ENCODE peak calls at places on chromosomes 6 and 20, in eight cellular contexts. B is uterus, A is aorta, N is SJSA1, C is foreskin keratinocyte, U is right atrium auricular region, R is ovary, T is breast epithelium. E is an unnamed sample.

GRCh38 chr6:167056370-167056769 is 57.2 kb downstream of the CEP43 start:
- DNase-seq in B (no peak), A (no peak), N (no peak), C (no peak), U (no peak), R (no peak), T (no peak), E (no peak)

GRCh38 chr20:54156522-54156921 is 17.3 kb downstream of the CYP24A1 start:
- DNase-seq in B (no peak), A (no peak), N (no peak), C (no peak), U (no peak), R (no peak), T (no peak), E (no peak)

GRCh38 chr20:4216142-4216735 is 200.9 kb upstream of the RNF24 start:
- DNase-seq in B (no peak), A (no peak), N (no peak), C (no peak), U (no peak), R (no peak), T (no peak), E (no peak)

GRCh38 chr20:58652606-58653303 is 1.7 kb downstream of the STX16 start:
- DNase-seq in B (no peak), A (no peak), N (no peak), C (no peak), U (no peak), R (no peak), T (no peak), E (no peak)

GRCh38 chr6:25498510-25498909 is 153.5 kb upstream of the SCGN start:
- DNase-seq in B (no peak), A (no peak), N (no peak), C (no peak), U (no peak), R (no peak), T (no peak), E (no peak)

GRCh38 chr6:13194852-13195251 is 133.5 kb downstream of the TBC1D7 start:
- DNase-seq in B (peak), A (peak), N (no peak), C (peak), U (no peak), R (peak), T (no peak), E (peak)

GRCh38 chr20:25160897-25161296 is 34.6 kb upstream of the ENTPD6 start:
- DNase-seq in B (no peak), A (no peak), N (no peak), C (no peak), U (no peak), R (no peak), T (no peak), E (no peak)

GRCh38 chr20:34318609-34319443 is 15.7 kb upstream of the AHCY start:
- DNase-seq in B (no peak), A (no peak), N (no peak), C (no peak), U (no peak), R (no peak), T (no peak), E (no peak)

GRCh38 chr6:36728289-36729168 is 30.9 kb downstream of the RAB44 start:
- DNase-seq in B (no peak), A (no peak), N (no peak), C (no peak), U (no peak), R (no peak), T (no peak), E (no peak)

GRCh38 chr20:41174373-41174772 is 37.0 kb downstream of the PLCG1 start:
- DNase-seq in B (peak), A (no peak), N (peak), C (no peak), U (peak), R (peak), T (no peak), E (peak)

GRCh38 chr20:51327251-51327841 is 215.2 kb downstream of the NFATC2 start:
- DNase-seq in B (no peak), A (peak), N (peak), C (peak), U (no peak), R (no peak), T (no peak), E (no peak)

GRCh38 chr20:40563296-40563950 is 125.6 kb downstream of the MAFB start:
- DNase-seq in B (no peak), A (peak), N (no peak), C (peak), U (no peak), R (no peak), T (no peak), E (peak)

GRCh38 chr6:142440603-142441293 is 138.9 kb downstream of the ADGRG6 start:
- DNase-seq in B (no peak), A (no peak), N (no peak), C (no peak), U (no peak), R (no peak), T (no peak), E (no peak)

GRCh38 chr20:32465092-32465900 is 107.2 kb downstream of the ASXL1 start:
- DNase-seq in B (peak), A (no peak), N (peak), C (no peak), U (peak), R (peak), T (peak), E (peak)
- H3K27ac ChIP-seq in B (peak), A (no peak), N (peak), C (no peak), U (peak), R (no peak), T (peak), E (peak)

GRCh38 chr6:148367418-148368024 is 24.9 kb downstream of the SASH1 start:
- DNase-seq in B (peak), A (peak), N (peak), C (peak), U (peak), R (peak), T (peak), E (peak)

GRCh38 chr6:148359228-148359627 is 16.6 kb downstream of the SASH1 start:
- DNase-seq in B (no peak), A (no peak), N (no peak), C (no peak), U (no peak), R (no peak), T (peak), E (no peak)

GRCh38 chr6:148365037-148365436 is 22.4 kb downstream of the SASH1 start:
- DNase-seq in B (no peak), A (no peak), N (no peak), C (no peak), U (no peak), R (no peak), T (no peak), E (no peak)

GRCh38 chr6:148370171-148370570 is 27.5 kb downstream of the SASH1 start:
- DNase-seq in B (no peak), A (no peak), N (no peak), C (no peak), U (no peak), R (no peak), T (no peak), E (no peak)

DNA sequence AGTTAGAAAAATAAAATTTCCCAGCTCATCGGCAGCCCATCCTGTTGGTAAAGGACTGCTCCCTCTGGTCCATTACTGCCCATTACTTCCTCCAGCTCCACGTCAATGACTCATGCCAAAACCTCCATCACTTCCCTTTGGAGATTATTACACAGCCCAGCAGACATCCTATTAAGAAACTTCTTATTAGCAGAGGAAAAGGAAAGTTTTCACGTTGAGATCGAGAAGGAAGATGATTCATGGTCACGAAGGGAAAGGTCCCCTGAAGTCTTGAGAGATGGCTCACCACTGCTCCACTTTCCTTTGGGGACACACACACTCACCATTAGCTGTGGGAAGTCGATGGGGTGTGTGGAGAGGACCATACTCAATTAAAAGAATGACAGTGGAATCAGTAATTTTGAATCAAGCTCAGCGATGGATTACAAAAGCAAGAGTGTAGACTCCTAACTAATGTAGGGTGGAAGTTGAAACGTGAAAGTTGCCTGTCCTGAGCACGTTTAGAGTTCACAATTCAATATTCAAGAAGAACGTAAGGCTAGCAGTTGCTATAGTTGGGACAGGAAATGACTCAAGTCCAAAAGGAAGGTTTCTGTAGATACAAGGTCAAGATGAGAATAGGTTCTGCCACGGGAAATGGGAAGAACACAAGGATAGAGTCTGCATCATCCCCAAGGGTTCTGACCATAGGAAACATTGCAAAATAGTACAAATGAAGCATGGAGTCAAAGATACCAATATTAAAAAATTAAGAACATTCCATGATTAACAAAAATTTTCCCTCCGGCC is 21.6 kb downstream of the SASH1 start:
- DNase-seq in B (no peak), A (no peak), N (no peak), C (no peak), U (no peak), R (no peak), T (no peak), E (no peak)
- H3K27ac ChIP-seq in B (peak), A (no peak), N (no peak), C (no peak), U (peak), R (no peak), T (peak), E (peak)

GRCh38 chr6:140979642-140980091 is 1153.1 kb upstream of the GJE1 start:
- DNase-seq in B (peak), A (peak), N (peak), C (peak), U (peak), R (peak), T (peak), E (no peak)
- H3K27ac ChIP-seq in B (peak), A (peak), N (peak), C (no peak), U (peak), R (peak), T (peak), E (peak)

GRCh38 chr6:161274488-161274858 is 612 bp upstream of the AGPAT4 start:
- DNase-seq in B (no peak), A (no peak), N (no peak), C (no peak), U (no peak), R (no peak), T (no peak), E (no peak)
- H3K27ac ChIP-seq in B (peak), A (peak), N (peak), C (peak), U (peak), R (peak), T (peak), E (peak)

GRCh38 chr20:1942486-1943266 is 47.5 kb downstream of the SIRPA start:
- DNase-seq in B (no peak), A (no peak), N (no peak), C (no peak), U (no peak), R (no peak), T (no peak), E (no peak)

GRCh38 chr20:1943267-1944002 is 48.2 kb downstream of the SIRPA start:
- DNase-seq in B (no peak), A (no peak), N (no peak), C (peak), U (peak), R (peak), T (no peak), E (peak)

GRCh38 chr20:1945134-1945618 is 48.7 kb downstream of the PDYN start:
- DNase-seq in B (peak), A (peak), N (no peak), C (no peak), U (peak), R (peak), T (peak), E (no peak)

GRCh38 chr20:1945660-1946059 is 48.2 kb downstream of the PDYN start:
- DNase-seq in B (no peak), A (no peak), N (no peak), C (no peak), U (no peak), R (peak), T (no peak), E (no peak)

DNA sequence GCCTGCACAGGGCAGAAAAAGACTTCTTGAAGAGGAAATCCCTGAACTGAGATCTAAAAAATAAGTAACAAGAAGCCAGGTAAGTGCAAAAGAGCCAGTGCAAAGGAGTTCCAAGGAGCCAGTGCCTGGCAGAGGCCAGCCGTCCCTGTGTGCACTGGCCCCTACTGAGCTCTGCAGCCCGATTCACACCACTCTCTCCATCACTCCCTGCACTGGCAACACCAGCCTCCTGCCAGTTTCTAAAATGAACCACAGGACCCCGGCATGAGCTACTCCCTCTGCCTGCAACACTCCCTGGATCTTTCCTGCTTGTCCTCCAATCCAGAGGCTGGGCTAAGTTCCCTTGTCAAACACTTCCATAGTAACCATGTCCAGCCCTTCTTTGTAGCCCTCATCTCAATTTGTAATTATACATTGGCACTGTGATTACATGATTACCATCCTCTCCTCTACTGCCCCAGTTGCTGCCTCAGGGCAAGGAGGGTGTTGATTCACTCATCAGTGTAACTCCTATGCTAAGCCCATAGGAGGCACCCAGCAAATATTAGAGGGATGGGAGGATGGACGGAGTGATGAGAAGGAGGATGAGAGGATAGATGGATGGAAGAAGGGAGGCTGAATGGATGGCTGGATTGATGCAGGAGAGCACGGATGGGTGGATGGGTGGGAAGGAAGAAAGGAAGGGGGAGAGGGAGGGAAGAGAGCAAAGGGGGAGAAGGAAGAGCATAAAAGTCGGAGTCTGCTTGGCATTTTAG is 49.3 kb downstream of the SIRPA start:
- DNase-seq in B (no peak), A (no peak), N (no peak), C (no peak), U (no peak), R (no peak), T (no peak), E (no peak)
- H3K27ac ChIP-seq in B (peak), A (no peak), N (no peak), C (no peak), U (peak), R (no peak), T (peak), E (no peak)

GRCh38 chr6:140178550-140179334 is 804.3 kb upstream of the CITED2 start:
- DNase-seq in B (no peak), A (no peak), N (no peak), C (peak), U (no peak), R (no peak), T (no peak), E (no peak)
- H3K27ac ChIP-seq in B (no peak), A (no peak), N (no peak), C (no peak), U (no peak), R (no peak), T (no peak), E (no peak)

GRCh38 chr6:17115251-17116089 is 13.6 kb downstream of the STMND1 start:
- DNase-seq in B (no peak), A (no peak), N (peak), C (peak), U (no peak), R (no peak), T (no peak), E (no peak)
- H3K27ac ChIP-seq in B (no peak), A (no peak), N (peak), C (no peak), U (no peak), R (no peak), T (peak), E (no peak)

DNA sequence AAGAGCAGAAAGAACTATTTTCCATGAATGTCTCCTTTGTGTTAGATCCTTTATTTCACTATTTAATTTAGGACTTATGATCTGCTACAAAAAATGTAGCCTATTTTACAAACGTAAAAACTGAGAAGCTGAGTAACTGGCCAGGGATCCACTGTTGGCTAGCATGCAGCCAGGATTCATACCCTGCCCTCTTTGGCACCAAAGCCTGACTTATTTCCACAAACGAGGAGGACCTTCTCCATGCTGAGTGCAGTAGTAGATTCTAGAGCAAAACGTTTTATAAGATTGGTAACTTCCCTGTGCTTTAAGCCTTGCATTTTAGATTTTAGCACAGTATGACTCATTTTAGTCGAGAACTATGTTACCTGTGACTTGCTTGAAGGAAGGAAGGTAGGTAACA is 74.3 kb downstream of the NCOA7 start:
- DNase-seq in B (no peak), A (no peak), N (no peak), C (no peak), U (no peak), R (no peak), T (no peak), E (no peak)
- H3K27ac ChIP-seq in B (no peak), A (no peak), N (no peak), C (no peak), U (no peak), R (no peak), T (no peak), E (no peak)